ENCODE peak calls at places on chromosomes 2 and 18, in four cellular contexts. E is fibroblast of villous mesenchyme, C is WTC11, Q is aorta. Y is an unnamed sample.

GRCh38 chr2:148874868-148875341 is at the start of gene KIF5C:
- DNase-seq in E (peak), Q (peak), C (peak), Y (peak)

GRCh38 chr2:100391735-100392515 is 25.5 kb downstream of the CHST10 start:
- DNase-seq in C (no peak), E (no peak), Q (no peak), Y (peak)

GRCh38 chr2:61249521-61250071 is 87.6 kb downstream of the C2orf74 start:
- DNase-seq in C (no peak), E (no peak), Q (no peak), Y (no peak)

GRCh38 chr2:144459937-144460336 is 60.0 kb downstream of the ZEB2 start:
- DNase-seq in C (no peak), E (peak), Q (no peak), Y (no peak)

GRCh38 chr18:35139517-35139916 is 98.3 kb downstream of the MAPRE2 start:
- DNase-seq in C (no peak), E (no peak), Q (no peak), Y (no peak)

GRCh38 chr2:43950383-43951008 is 45.3 kb downstream of the LRPPRC start:
- DNase-seq in E (peak), Q (no peak), C (no peak), Y (no peak)

GRCh38 chr2:180554330-180554729 is 426.1 kb upstream of the UBE2E3 start:
- DNase-seq in E (no peak), Q (no peak), C (no peak), Y (no peak)

GRCh38 chr2:77271262-77271661 is 250.9 kb downstream of the LRRTM4 start:
- DNase-seq in E (no peak), C (no peak), Q (no peak), Y (no peak)

GRCh38 chr2:205658572-205658971 is 23.7 kb upstream of the NRP2 start:
- DNase-seq in C (no peak), E (no peak), Q (no peak), Y (no peak)

GRCh38 chr2:216320852-216321251 is 51.4 kb downstream of the MARCHF4 start:
- DNase-seq in Q (no peak), E (no peak), C (no peak), Y (no peak)

GRCh38 chr2:68913359-68913758 is 39.3 kb downstream of the GKN2 start:
- DNase-seq in E (no peak), C (no peak), Q (no peak), Y (no peak)

GRCh38 chr2:216692636-216693413 is 2.5 kb downstream of the IGFBP5 start:
- DNase-seq in E (peak), Q (peak), C (peak), Y (peak)

GRCh38 chr2:69013123-69013836 is at the start of gene ANTXR1:
- DNase-seq in Q (peak), C (peak), E (peak), Y (peak)

GRCh38 chr2:169286858-169287257 is 75.5 kb downstream of the LRP2 start:
- DNase-seq in E (no peak), Q (no peak), C (no peak), Y (no peak)

GRCh38 chr2:133591164-133591563 is 22.9 kb upstream of the NCKAP5 start:
- DNase-seq in C (no peak), Q (no peak), E (no peak), Y (peak)

GRCh38 chr2:234550511-234551107 is 53.7 kb upstream of the ARL4C start:
- DNase-seq in E (peak), Q (peak), C (peak), Y (no peak)

GRCh38 chr2:46147626-46148368 is 149.4 kb upstream of the EPAS1 start:
- DNase-seq in Q (no peak), C (no peak), E (no peak), Y (no peak)

GRCh38 chr2:199977984-199978415 is 22.6 kb downstream of the MAIP1 start:
- DNase-seq in Q (no peak), E (peak), C (no peak), Y (no peak)

GRCh38 chr18:56919190-56919589 is 227.7 kb upstream of the BOD1L2 start:
- DNase-seq in C (no peak), Q (no peak), E (no peak), Y (no peak)

Y was measured in heart left ventricle.